ENCODE peak calls at places on chromosomes 12 and 14, in ten cellular contexts. One of them, this sample, is unnamed.
A peak's percentile ranks its signal among the peaks of the same experiment; 100 is the strongest.

GRCh38 chr14:24310666-24311604 is at the start of gene LTB4R:
- DNase-seq in fibroblast of mammary gland: peak; percentile 69
- DNase-seq in bronchial epithelial cell: peak; percentile 59
- DNase-seq in Peyer's patch: peak; percentile 89
- DNase-seq in cardiac muscle cell: no peak
- DNase-seq in AG04449: no peak
- DNase-seq in stomach: peak; percentile 86
- DNase-seq in transverse colon: peak; percentile 79
- DNase-seq in choroid plexus epithelial cell: peak; percentile 86
- DNase-seq in gastrocnemius medialis: peak; percentile 38
- DNase-seq in this sample: no peak

GRCh38 chr12:6970096-6970527 is 352 bp downstream of the PHB2 start:
- DNase-seq in fibroblast of mammary gland: peak; percentile 10
- DNase-seq in bronchial epithelial cell: no peak
- DNase-seq in Peyer's patch: no peak
- DNase-seq in cardiac muscle cell: no peak
- DNase-seq in AG04449: no peak
- DNase-seq in stomach: no peak
- DNase-seq in transverse colon: no peak
- DNase-seq in choroid plexus epithelial cell: peak; percentile 14
- DNase-seq in gastrocnemius medialis: no peak
- DNase-seq in this sample: no peak

GRCh38 chr12:29081101-29081500 is 68.0 kb upstream of the FAR2 start:
- DNase-seq in fibroblast of mammary gland: peak; percentile 34
- DNase-seq in bronchial epithelial cell: no peak
- DNase-seq in Peyer's patch: no peak
- DNase-seq in cardiac muscle cell: no peak
- DNase-seq in AG04449: no peak
- DNase-seq in stomach: no peak
- DNase-seq in transverse colon: no peak
- DNase-seq in choroid plexus epithelial cell: no peak
- DNase-seq in gastrocnemius medialis: no peak
- DNase-seq in this sample: no peak

GRCh38 chr12:90174198-90174510 is 465.5 kb upstream of the ATP2B1 start:
- DNase-seq in fibroblast of mammary gland: peak; percentile 30
- DNase-seq in bronchial epithelial cell: peak; percentile 33
- DNase-seq in Peyer's patch: no peak
- DNase-seq in cardiac muscle cell: no peak
- DNase-seq in AG04449: no peak
- DNase-seq in stomach: no peak
- DNase-seq in transverse colon: no peak
- DNase-seq in choroid plexus epithelial cell: peak; percentile 50
- DNase-seq in gastrocnemius medialis: no peak
- DNase-seq in this sample: no peak

GRCh38 chr12:26651566-26652188 is 181.3 kb downstream of the ITPR2 start:
- DNase-seq in fibroblast of mammary gland: peak; percentile 76
- DNase-seq in bronchial epithelial cell: peak; percentile 52
- DNase-seq in Peyer's patch: peak; percentile 65
- DNase-seq in cardiac muscle cell: peak; percentile 58
- DNase-seq in AG04449: no peak
- DNase-seq in stomach: peak; percentile 45
- DNase-seq in transverse colon: peak; percentile 46
- DNase-seq in choroid plexus epithelial cell: peak; percentile 90
- DNase-seq in gastrocnemius medialis: no peak
- DNase-seq in this sample: peak; percentile 52

GRCh38 chr14:61430066-61430757 is 108.8 kb downstream of the PRKCH start:
- DNase-seq in fibroblast of mammary gland: no peak
- DNase-seq in bronchial epithelial cell: no peak
- DNase-seq in Peyer's patch: no peak
- DNase-seq in cardiac muscle cell: no peak
- DNase-seq in AG04449: no peak
- DNase-seq in stomach: no peak
- DNase-seq in transverse colon: no peak
- DNase-seq in choroid plexus epithelial cell: no peak
- DNase-seq in gastrocnemius medialis: no peak
- DNase-seq in this sample: no peak

GRCh38 chr12:121114019-121114639 is 18.5 kb upstream of the P2RX7 start:
- DNase-seq in fibroblast of mammary gland: no peak
- DNase-seq in bronchial epithelial cell: no peak
- DNase-seq in Peyer's patch: no peak
- DNase-seq in cardiac muscle cell: no peak
- DNase-seq in AG04449: no peak
- DNase-seq in stomach: no peak
- DNase-seq in transverse colon: no peak
- DNase-seq in choroid plexus epithelial cell: no peak
- DNase-seq in gastrocnemius medialis: no peak
- DNase-seq in this sample: no peak

GRCh38 chr12:82852529-82852928 is 165.8 kb downstream of the TMTC2 start:
- DNase-seq in fibroblast of mammary gland: no peak
- DNase-seq in bronchial epithelial cell: no peak
- DNase-seq in Peyer's patch: no peak
- DNase-seq in cardiac muscle cell: no peak
- DNase-seq in AG04449: no peak
- DNase-seq in stomach: no peak
- DNase-seq in transverse colon: no peak
- DNase-seq in choroid plexus epithelial cell: no peak
- DNase-seq in gastrocnemius medialis: no peak
- DNase-seq in this sample: no peak

GRCh38 chr14:100709956-100710284 is 16.8 kb upstream of the DLK1 start:
- DNase-seq in fibroblast of mammary gland: no peak
- DNase-seq in bronchial epithelial cell: no peak
- DNase-seq in Peyer's patch: no peak
- DNase-seq in cardiac muscle cell: no peak
- DNase-seq in AG04449: no peak
- DNase-seq in stomach: no peak
- DNase-seq in transverse colon: no peak
- DNase-seq in choroid plexus epithelial cell: no peak
- DNase-seq in gastrocnemius medialis: no peak
- DNase-seq in this sample: no peak
- H3K4me3 ChIP-seq in fibroblast of mammary gland: no peak overlapping the region
- H3K4me3 ChIP-seq in bronchial epithelial cell: no peak overlapping the region
- H3K4me3 ChIP-seq in Peyer's patch: no peak overlapping the region
- H3K4me3 ChIP-seq in cardiac muscle cell: no peak overlapping the region
- H3K4me3 ChIP-seq in AG04449: peak overlapping the region; percentile 44
- H3K4me3 ChIP-seq in stomach: peak overlapping the region; percentile 24
- H3K4me3 ChIP-seq in transverse colon: peak overlapping the region; percentile 3
- H3K4me3 ChIP-seq in choroid plexus epithelial cell: peak overlapping the region; percentile 40
- H3K4me3 ChIP-seq in gastrocnemius medialis: peak overlapping the region; percentile 33
- H3K4me3 ChIP-seq in this sample: no peak overlapping the region

GRCh38 chr14:71006200-71006563 is 98.9 kb downstream of the PCNX1 start:
- DNase-seq in fibroblast of mammary gland: no peak
- DNase-seq in bronchial epithelial cell: no peak
- DNase-seq in Peyer's patch: no peak
- DNase-seq in cardiac muscle cell: no peak
- DNase-seq in AG04449: no peak
- DNase-seq in stomach: no peak
- DNase-seq in transverse colon: no peak
- DNase-seq in choroid plexus epithelial cell: no peak
- DNase-seq in gastrocnemius medialis: no peak
- DNase-seq in this sample: no peak

GRCh38 chr14:71012888-71013287 is 105.6 kb downstream of the PCNX1 start:
- DNase-seq in fibroblast of mammary gland: no peak
- DNase-seq in bronchial epithelial cell: no peak
- DNase-seq in Peyer's patch: no peak
- DNase-seq in cardiac muscle cell: no peak
- DNase-seq in AG04449: no peak
- DNase-seq in stomach: no peak
- DNase-seq in transverse colon: no peak
- DNase-seq in choroid plexus epithelial cell: no peak
- DNase-seq in gastrocnemius medialis: no peak
- DNase-seq in this sample: no peak

GRCh38 chr14:71013551-71014192 is 106.4 kb downstream of the PCNX1 start:
- DNase-seq in fibroblast of mammary gland: no peak
- DNase-seq in bronchial epithelial cell: no peak
- DNase-seq in Peyer's patch: no peak
- DNase-seq in cardiac muscle cell: no peak
- DNase-seq in AG04449: no peak
- DNase-seq in stomach: no peak
- DNase-seq in transverse colon: no peak
- DNase-seq in choroid plexus epithelial cell: peak; percentile 13
- DNase-seq in gastrocnemius medialis: no peak
- DNase-seq in this sample: no peak

DNA sequence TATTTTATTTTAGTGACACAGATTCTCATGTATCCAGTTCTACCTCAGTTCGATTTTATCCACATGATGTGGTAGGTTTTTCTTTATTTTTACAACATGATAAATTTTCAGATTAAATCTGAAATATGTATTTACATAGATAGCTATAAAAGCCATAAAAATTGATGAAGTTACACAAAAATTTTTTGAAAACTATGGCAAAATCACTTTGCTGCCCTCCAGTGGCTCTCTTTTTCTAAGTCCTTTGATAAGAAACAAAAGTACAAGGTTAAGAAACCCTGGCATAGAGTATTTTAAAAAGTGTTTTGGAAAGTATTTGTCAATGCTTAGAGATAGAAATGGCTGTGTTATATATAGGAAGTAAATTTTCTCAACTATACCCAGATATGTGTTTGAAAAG is 104.2 kb downstream of the PCNX1 start:
- DNase-seq in fibroblast of mammary gland: no peak
- DNase-seq in bronchial epithelial cell: no peak
- DNase-seq in Peyer's patch: no peak
- DNase-seq in cardiac muscle cell: no peak
- DNase-seq in AG04449: no peak
- DNase-seq in stomach: no peak
- DNase-seq in transverse colon: no peak
- DNase-seq in choroid plexus epithelial cell: peak; percentile 45
- DNase-seq in gastrocnemius medialis: no peak
- DNase-seq in this sample: no peak
- TF ChIP-seq CTCF in fibroblast of mammary gland: peak; percentile 17
- TF ChIP-seq CTCF in bronchial epithelial cell: no peak
- TF ChIP-seq CTCF in Peyer's patch: peak; percentile 11
- TF ChIP-seq CTCF in cardiac muscle cell: peak; percentile 41
- TF ChIP-seq CTCF in AG04449: no peak
- TF ChIP-seq CTCF in stomach: no peak
- TF ChIP-seq CTCF in transverse colon: no peak
- TF ChIP-seq CTCF in choroid plexus epithelial cell: peak; percentile 54
- TF ChIP-seq CTCF in gastrocnemius medialis: no peak
- TF ChIP-seq CTCF in this sample: no peak

GRCh38 chr12:116454950-116455447 is 104.2 kb upstream of the MAP1LC3B2 start:
- DNase-seq in fibroblast of mammary gland: peak; percentile 98
- DNase-seq in bronchial epithelial cell: peak; percentile 92
- DNase-seq in Peyer's patch: no peak
- DNase-seq in cardiac muscle cell: no peak
- DNase-seq in AG04449: peak; percentile 90
- DNase-seq in stomach: no peak
- DNase-seq in transverse colon: no peak
- DNase-seq in choroid plexus epithelial cell: peak; percentile 75
- DNase-seq in gastrocnemius medialis: no peak
- DNase-seq in this sample: peak; percentile 72

GRCh38 chr12:116456307-116456641 is 102.9 kb upstream of the MAP1LC3B2 start:
- DNase-seq in fibroblast of mammary gland: no peak
- DNase-seq in bronchial epithelial cell: no peak
- DNase-seq in Peyer's patch: no peak
- DNase-seq in cardiac muscle cell: no peak
- DNase-seq in AG04449: no peak
- DNase-seq in stomach: no peak
- DNase-seq in transverse colon: no peak
- DNase-seq in choroid plexus epithelial cell: peak; percentile 36
- DNase-seq in gastrocnemius medialis: no peak
- DNase-seq in this sample: no peak

GRCh38 chr12:116454076-116454475 is 105.1 kb upstream of the MAP1LC3B2 start:
- DNase-seq in fibroblast of mammary gland: no peak
- DNase-seq in bronchial epithelial cell: no peak
- DNase-seq in Peyer's patch: no peak
- DNase-seq in cardiac muscle cell: no peak
- DNase-seq in AG04449: no peak
- DNase-seq in stomach: no peak
- DNase-seq in transverse colon: no peak
- DNase-seq in choroid plexus epithelial cell: no peak
- DNase-seq in gastrocnemius medialis: no peak
- DNase-seq in this sample: no peak

GRCh38 chr12:116456683-116457082 is 102.5 kb upstream of the MAP1LC3B2 start:
- DNase-seq in fibroblast of mammary gland: peak; percentile 28
- DNase-seq in bronchial epithelial cell: no peak
- DNase-seq in Peyer's patch: no peak
- DNase-seq in cardiac muscle cell: peak; percentile 38
- DNase-seq in AG04449: no peak
- DNase-seq in stomach: no peak
- DNase-seq in transverse colon: no peak
- DNase-seq in choroid plexus epithelial cell: no peak
- DNase-seq in gastrocnemius medialis: no peak
- DNase-seq in this sample: no peak

DNA sequence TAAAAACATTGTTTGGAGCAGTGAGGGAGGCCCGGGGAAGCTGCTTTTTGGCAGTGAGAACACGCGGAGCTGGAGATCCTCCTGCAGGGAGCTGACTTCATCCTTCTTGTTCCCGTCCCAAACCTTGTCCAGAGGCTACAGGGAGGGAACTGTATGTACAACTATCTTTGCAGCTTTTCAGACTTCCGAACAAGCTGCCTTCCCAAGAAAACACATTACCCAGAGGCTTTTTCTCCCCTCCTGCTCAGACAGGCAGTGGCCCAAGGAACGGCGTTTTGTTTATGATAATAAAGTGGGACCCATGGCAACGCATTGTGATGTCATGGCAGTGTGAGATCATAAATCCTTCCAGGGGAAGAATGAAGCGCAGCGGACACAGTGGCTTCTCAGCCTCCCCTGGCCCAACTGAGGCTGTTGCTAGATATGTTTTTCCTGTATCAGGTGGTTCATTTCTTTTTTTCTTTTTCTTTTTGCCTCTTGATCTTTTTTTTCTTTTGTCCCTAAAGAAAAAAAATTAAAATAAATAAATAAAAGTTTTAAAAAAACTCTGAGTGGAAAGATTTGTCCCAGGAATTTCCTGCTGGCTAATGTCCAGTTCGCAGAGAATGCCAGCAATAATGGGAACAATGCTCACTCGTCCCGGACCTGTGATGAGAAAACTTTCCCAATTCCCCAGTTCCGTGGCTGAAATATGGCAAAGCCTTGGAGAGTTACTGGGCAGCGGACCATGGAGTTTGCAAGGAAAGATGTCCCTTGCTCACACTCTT is 103.5 kb upstream of the MAP1LC3B2 start:
- DNase-seq in fibroblast of mammary gland: peak; percentile 98
- DNase-seq in bronchial epithelial cell: peak; percentile 84
- DNase-seq in Peyer's patch: peak; percentile 81
- DNase-seq in cardiac muscle cell: no peak
- DNase-seq in AG04449: peak; percentile 73
- DNase-seq in stomach: peak; percentile 48
- DNase-seq in transverse colon: peak; percentile 79
- DNase-seq in choroid plexus epithelial cell: peak; percentile 95
- DNase-seq in gastrocnemius medialis: peak; percentile 47
- DNase-seq in this sample: peak; percentile 90
- H3K4me3 ChIP-seq in fibroblast of mammary gland: no peak overlapping the region
- H3K4me3 ChIP-seq in bronchial epithelial cell: no peak overlapping the region
- H3K4me3 ChIP-seq in Peyer's patch: no peak overlapping the region
- H3K4me3 ChIP-seq in cardiac muscle cell: no peak overlapping the region
- H3K4me3 ChIP-seq in AG04449: peak overlapping the region; percentile 23
- H3K4me3 ChIP-seq in stomach: no peak overlapping the region
- H3K4me3 ChIP-seq in transverse colon: no peak overlapping the region
- H3K4me3 ChIP-seq in choroid plexus epithelial cell: peak overlapping the region; percentile 26
- H3K4me3 ChIP-seq in gastrocnemius medialis: peak overlapping the region; percentile 21
- H3K4me3 ChIP-seq in this sample: peak overlapping the region; percentile 25

DNA sequence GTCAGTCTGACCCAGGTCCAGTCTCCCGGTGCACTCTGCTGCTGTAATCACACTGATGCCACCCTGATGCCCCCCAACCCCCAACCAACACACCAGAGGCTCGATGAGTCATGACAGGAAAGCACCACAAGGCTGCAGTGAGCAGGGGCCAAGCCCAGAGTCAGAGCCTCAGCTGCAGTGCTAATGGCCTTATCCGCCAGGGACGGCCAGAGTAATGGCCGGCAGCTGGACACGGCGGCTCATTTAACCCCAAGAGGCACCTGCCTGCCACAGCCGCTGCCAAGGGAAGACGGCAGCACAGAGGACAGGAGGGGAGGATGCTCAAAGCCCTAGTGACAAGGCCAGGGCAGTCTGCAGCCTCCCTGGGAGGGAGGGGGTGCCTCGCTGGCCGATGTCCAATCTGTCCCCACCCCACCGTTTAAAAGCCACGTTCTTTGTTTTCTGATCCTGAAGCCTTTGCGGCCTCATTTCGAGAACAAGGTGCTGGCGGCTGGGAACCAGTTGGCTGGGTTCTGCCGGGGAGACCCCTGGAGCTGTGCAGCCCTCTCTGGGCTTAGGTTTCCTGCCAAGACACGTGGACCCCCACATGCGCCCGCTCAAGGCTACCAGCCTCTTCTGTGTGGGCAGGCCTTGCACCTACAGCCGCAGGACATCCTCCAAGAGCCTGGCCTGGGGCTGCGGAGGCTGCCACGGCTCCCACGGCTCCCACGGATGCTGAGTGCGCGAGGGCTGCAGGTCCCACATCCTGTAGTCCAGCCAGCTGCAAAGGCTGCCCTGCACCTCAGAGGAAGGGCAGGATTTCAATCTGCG is 13.1 kb downstream of the CCDC85C start:
- DNase-seq in fibroblast of mammary gland: peak; percentile 33
- DNase-seq in bronchial epithelial cell: no peak
- DNase-seq in Peyer's patch: no peak
- DNase-seq in cardiac muscle cell: no peak
- DNase-seq in AG04449: no peak
- DNase-seq in stomach: no peak
- DNase-seq in transverse colon: no peak
- DNase-seq in choroid plexus epithelial cell: peak; percentile 31
- DNase-seq in gastrocnemius medialis: no peak
- DNase-seq in this sample: no peak
- TF ChIP-seq CTCF in fibroblast of mammary gland: no peak
- TF ChIP-seq CTCF in bronchial epithelial cell: no peak
- TF ChIP-seq CTCF in Peyer's patch: no peak
- TF ChIP-seq CTCF in cardiac muscle cell: no peak
- TF ChIP-seq CTCF in AG04449: no peak
- TF ChIP-seq CTCF in stomach: no peak
- TF ChIP-seq CTCF in transverse colon: no peak
- TF ChIP-seq CTCF in choroid plexus epithelial cell: no peak
- TF ChIP-seq CTCF in gastrocnemius medialis: no peak
- TF ChIP-seq CTCF in this sample: no peak

This sample was measured in HFF-Myc.